ENCODE peak calls at places on chromosomes 4 and X, in eight cellular contexts. F, E, J, I, G, D, M and T are unnamed samples.
A peak's percentile ranks its signal among the peaks of the same experiment; 100 is the strongest.

GRCh38 chr4:1503583-1504471 is 97.6 kb upstream of the NKX1-1 start:
- DNase-seq in F (no peak), E (no peak), J (no peak), I (peak; percentile 10), G (no peak), D (no peak), M (no peak), T (no peak)

GRCh38 chr4:83599183-83599582 is 63.3 kb downstream of the GPAT3 start:
- DNase-seq in F (peak; percentile 75), E (no peak), J (peak; percentile 61), I (no peak), G (peak; percentile 49), D (peak; percentile 41), M (no peak), T (peak; percentile 29)

GRCh38 chr4:113683143-113683542 is 78.4 kb downstream of the CAMK2D start:
- DNase-seq in F (peak; percentile 63), E (peak; percentile 86), J (no peak), I (no peak), G (no peak), D (no peak), M (peak; percentile 57), T (no peak)

GRCh38 chr4:21697583-21697982 is 251.0 kb downstream of the KCNIP4 start:
- DNase-seq in F (peak; percentile 84), E (no peak), J (peak; percentile 34), I (no peak), G (peak; percentile 24), D (peak; percentile 62), M (no peak), T (peak; percentile 24)

GRCh38 chr4:122762520-122762919 is 30.0 kb downstream of the BBS12 start:
- DNase-seq in F (no peak), E (peak; percentile 4), J (no peak), I (no peak), G (no peak), D (no peak), M (peak; percentile 58), T (no peak)

GRCh38 chr4:16759781-16760459 is 138.5 kb downstream of the LDB2 start:
- DNase-seq in F (no peak), E (no peak), J (no peak), I (no peak), G (no peak), D (no peak), M (no peak), T (no peak)

GRCh38 chr4:123597586-123597985 is 201.0 kb downstream of the SPRY1 start:
- DNase-seq in F (peak; percentile 79), E (no peak), J (peak; percentile 21), I (no peak), G (peak; percentile 53), D (no peak), M (no peak), T (no peak)

GRCh38 chr4:138951764-138952163 is 63.8 kb upstream of the NOCT start:
- DNase-seq in F (peak; percentile 100), E (no peak), J (no peak), I (no peak), G (no peak), D (no peak), M (no peak), T (peak; percentile 87)

GRCh38 chrX:81120270-81120935 is 81.3 kb downstream of the HMGN5 start:
- DNase-seq in F (no peak), E (no peak), J (no peak), I (peak; percentile 62), G (no peak), D (peak; percentile 36), M (no peak), T (no peak)

GRCh38 chr4:92994727-92995126 is 691.0 kb downstream of the GRID2 start:
- DNase-seq in F (no peak), E (no peak), J (no peak), I (no peak), G (no peak), D (no peak), M (no peak), T (no peak)

GRCh38 chr4:110621839-110622751 is 782 bp downstream of the PITX2 start:
- DNase-seq in F (no peak), E (no peak), J (peak; percentile 48), I (no peak), G (no peak), D (no peak), M (no peak), T (no peak)

GRCh38 chr4:1288786-1289185 is 905 bp upstream of the MAEA start:
- DNase-seq in F (no peak), E (no peak), J (no peak), I (no peak), G (no peak), D (no peak), M (no peak), T (no peak)

GRCh38 chr4:102627831-102628523 is 126.8 kb downstream of the NFKB1 start:
- DNase-seq in F (peak; percentile 98), E (peak; percentile 61), J (peak; percentile 83), I (no peak), G (peak; percentile 45), D (no peak), M (no peak), T (peak; percentile 79)

GRCh38 chr4:183485411-183486160 is 19.3 kb upstream of the ING2 start:
- DNase-seq in F (peak; percentile 71), E (no peak), J (peak; percentile 77), I (no peak), G (no peak), D (no peak), M (no peak), T (no peak)

GRCh38 chrX:38600089-38600755 is 38.9 kb downstream of the TSPAN7 start:
- DNase-seq in F (no peak), E (no peak), J (no peak), I (no peak), G (no peak), D (no peak), M (no peak), T (no peak)